ENCODE peak calls at places on chromosomes 6 and 20, in eight cellular contexts. X is activated naive CD8-positive, alpha-beta T cell treated with anti-CD3 and anti-CD28 coated beads, Interleukin-2, amount 50 U/mL, for 24 hours; H is D341Med; U is AG08396; C is astrocyte of the spinal cord; R is NCI-H1105; A is effector CD4-positive, alpha-beta T cell; M is DMS79 treated with DMSO at 0.1 percent for 48 hours. T is an unnamed sample.

GRCh38 chr6:10511477-10511876 is 9.7 kb upstream of the GCNT2 start:
- DNase-seq in X (no peak), C (no peak), R (no peak), H (no peak), A (no peak), M (no peak), U (no peak), T (no peak)

GRCh38 chr20:31707994-31708744 is 14.5 kb downstream of the BCL2L1 start:
- DNase-seq in M (peak), U (no peak), C (no peak), A (no peak), R (peak), H (peak), X (no peak), T (no peak)

GRCh38 chr6:22350109-22350508 is 53.3 kb upstream of the PRL start:
- DNase-seq in M (peak), H (no peak), R (no peak), C (no peak), X (no peak), A (no peak), U (no peak), T (no peak)

GRCh38 chr6:136446579-136447182 is 103.5 kb downstream of the MAP7 start:
- DNase-seq in R (no peak), X (no peak), H (no peak), U (peak), C (no peak), A (no peak), M (no peak), T (no peak)

GRCh38 chr6:125748534-125749111 is 809 bp upstream of the HEY2 start:
- DNase-seq in M (peak), H (peak), A (no peak), U (peak), R (peak), X (no peak), C (peak), T (no peak)

GRCh38 chr20:36093025-36093803 is 61.3 kb upstream of the EPB41L1 start:
- DNase-seq in C (no peak), U (peak), M (no peak), X (peak), R (peak), H (peak), A (no peak), T (no peak)

GRCh38 chr6:2034256-2034655 is 211.1 kb downstream of the GMDS start:
- DNase-seq in U (no peak), C (no peak), H (no peak), M (no peak), R (no peak), X (no peak), A (no peak), T (no peak)

GRCh38 chr6:87909849-87910248 is 137.8 kb upstream of the SPACA1 start:
- DNase-seq in A (no peak), M (no peak), H (no peak), R (no peak), U (peak), C (peak), X (peak), T (peak)

GRCh38 chr6:107230448-107230847 is 115.1 kb upstream of the BEND3 start:
- DNase-seq in X (no peak), U (no peak), A (no peak), R (peak), C (no peak), M (peak), H (no peak), T (no peak)

GRCh38 chr6:45609141-45609638 is 231.5 kb upstream of the SUPT3H start:
- DNase-seq in A (no peak), X (no peak), H (no peak), U (no peak), R (no peak), M (no peak), C (peak), T (no peak)

GRCh38 chr6:151254451-151255081 is 14.8 kb downstream of the AKAP12 start:
- DNase-seq in A (no peak), M (no peak), U (peak), H (no peak), R (no peak), C (peak), X (no peak), T (peak)

GRCh38 chr20:54212871-54213270 is 5.0 kb downstream of the PFDN4 start:
- DNase-seq in R (no peak), C (no peak), X (no peak), H (no peak), M (no peak), A (no peak), U (no peak), T (no peak)

GRCh38 chr6:111788779-111789276 is 84.4 kb downstream of the FYN start:
- DNase-seq in U (no peak), X (no peak), A (no peak), H (no peak), C (no peak), R (peak), M (peak), T (no peak)

GRCh38 chr6:44642345-44642744 is 254.8 kb downstream of the CDC5L start:
- DNase-seq in U (no peak), X (no peak), C (no peak), H (no peak), R (no peak), A (no peak), M (no peak), T (no peak)

T was measured in H4.